ENCODE peak calls at places on chromosomes 12 and 14, in four cellular contexts. One of them, this sample, is unnamed.

GRCh38 chr14:95034806-95035205 is 122.5 kb downstream of the DICER1 start:
- DNase-seq in lower leg skin: peak
- DNase-seq in HL-60: no peak
- DNase-seq in fibroblast of mammary gland: no peak
- DNase-seq in this sample: no peak

GRCh38 chr12:116148844-116149243 is 128.6 kb downstream of the MED13L start:
- DNase-seq in HL-60: no peak
- DNase-seq in lower leg skin: no peak
- DNase-seq in fibroblast of mammary gland: no peak
- DNase-seq in this sample: no peak

GRCh38 chr12:56941299-56942017 is 7.2 kb upstream of the SDR9C7 start:
- DNase-seq in HL-60: peak
- DNase-seq in fibroblast of mammary gland: peak
- DNase-seq in lower leg skin: peak
- DNase-seq in this sample: no peak

GRCh38 chr14:78848234-78848820 is 678.2 kb downstream of the NRXN3 start:
- DNase-seq in lower leg skin: no peak
- DNase-seq in fibroblast of mammary gland: peak
- DNase-seq in HL-60: peak
- DNase-seq in this sample: no peak

GRCh38 chr14:32366995-32367394 is 37.9 kb downstream of the AKAP6 start:
- DNase-seq in fibroblast of mammary gland: peak
- DNase-seq in HL-60: no peak
- DNase-seq in lower leg skin: no peak
- DNase-seq in this sample: no peak

GRCh38 chr12:116918464-116918863 is 7.7 kb downstream of the FBXW8 start:
- DNase-seq in HL-60: peak
- DNase-seq in lower leg skin: no peak
- DNase-seq in fibroblast of mammary gland: no peak
- DNase-seq in this sample: no peak

GRCh38 chr14:80465541-80466220 is 254.4 kb upstream of the DIO2 start:
- DNase-seq in lower leg skin: no peak
- DNase-seq in fibroblast of mammary gland: no peak
- DNase-seq in HL-60: no peak
- DNase-seq in this sample: no peak

GRCh38 chr14:63345826-63346225 is 27.1 kb upstream of the GPHB5 start:
- DNase-seq in fibroblast of mammary gland: no peak
- DNase-seq in HL-60: no peak
- DNase-seq in lower leg skin: no peak
- DNase-seq in this sample: no peak

GRCh38 chr12:132719954-132720324 is 9.3 kb downstream of the PGAM5 start:
- DNase-seq in lower leg skin: no peak
- DNase-seq in fibroblast of mammary gland: no peak
- DNase-seq in HL-60: no peak
- DNase-seq in this sample: no peak

GRCh38 chr14:91292476-91292875 is 48.0 kb upstream of the GPR68 start:
- DNase-seq in fibroblast of mammary gland: no peak
- DNase-seq in HL-60: no peak
- DNase-seq in lower leg skin: no peak
- DNase-seq in this sample: no peak

GRCh38 chr12:132665794-132666193 is 21.3 kb downstream of the POLE start:
- DNase-seq in fibroblast of mammary gland: no peak
- DNase-seq in lower leg skin: no peak
- DNase-seq in HL-60: no peak
- DNase-seq in this sample: no peak

GRCh38 chr14:91636604-91637003 is 95.3 kb downstream of the CATSPERB start:
- DNase-seq in HL-60: no peak
- DNase-seq in fibroblast of mammary gland: peak
- DNase-seq in lower leg skin: no peak
- DNase-seq in this sample: no peak

GRCh38 chr12:21962236-21962635 is 21.0 kb upstream of the ABCC9 start:
- DNase-seq in fibroblast of mammary gland: peak
- DNase-seq in HL-60: no peak
- DNase-seq in lower leg skin: no peak
- DNase-seq in this sample: no peak

GRCh38 chr12:125070661-125071390 is 5.6 kb downstream of the AACS start:
- DNase-seq in lower leg skin: no peak
- DNase-seq in HL-60: no peak
- DNase-seq in fibroblast of mammary gland: no peak
- DNase-seq in this sample: no peak

GRCh38 chr12:125069616-125070015 is 4.4 kb downstream of the AACS start:
- DNase-seq in lower leg skin: no peak
- DNase-seq in HL-60: no peak
- DNase-seq in fibroblast of mammary gland: no peak
- DNase-seq in this sample: no peak

GRCh38 chr12:125071456-125071855 is 6.2 kb downstream of the AACS start:
- DNase-seq in fibroblast of mammary gland: no peak
- DNase-seq in lower leg skin: no peak
- DNase-seq in HL-60: no peak
- DNase-seq in this sample: no peak

GRCh38 chr12:125068391-125068790 is 3.2 kb downstream of the AACS start:
- DNase-seq in lower leg skin: no peak
- DNase-seq in HL-60: no peak
- DNase-seq in fibroblast of mammary gland: no peak
- DNase-seq in this sample: no peak

GRCh38 chr12:125070117-125070516 is 4.9 kb downstream of the AACS start:
- DNase-seq in fibroblast of mammary gland: no peak
- DNase-seq in HL-60: no peak
- DNase-seq in lower leg skin: no peak
- DNase-seq in this sample: no peak
- TF ChIP-seq CTCF in fibroblast of mammary gland: no peak
- TF ChIP-seq CTCF in HL-60: no peak
- TF ChIP-seq CTCF in lower leg skin: no peak
- TF ChIP-seq CTCF in this sample: no peak

GRCh38 chr14:74528886-74529285 is 35.3 kb downstream of the ISCA2 start:
- DNase-seq in fibroblast of mammary gland: no peak
- DNase-seq in lower leg skin: no peak
- DNase-seq in HL-60: no peak
- DNase-seq in this sample: no peak

GRCh38 chr14:74531011-74531410 is 37.4 kb downstream of the ISCA2 start:
- DNase-seq in lower leg skin: no peak
- DNase-seq in HL-60: no peak
- DNase-seq in fibroblast of mammary gland: no peak
- DNase-seq in this sample: no peak

GRCh38 chr14:74528406-74528805 is 34.8 kb downstream of the ISCA2 start:
- DNase-seq in fibroblast of mammary gland: no peak
- DNase-seq in HL-60: no peak
- DNase-seq in lower leg skin: no peak
- DNase-seq in this sample: no peak

GRCh38 chr14:74532246-74532645 is 38.7 kb downstream of the ISCA2 start:
- DNase-seq in HL-60: no peak
- DNase-seq in fibroblast of mammary gland: no peak
- DNase-seq in lower leg skin: no peak
- DNase-seq in this sample: no peak

DNA sequence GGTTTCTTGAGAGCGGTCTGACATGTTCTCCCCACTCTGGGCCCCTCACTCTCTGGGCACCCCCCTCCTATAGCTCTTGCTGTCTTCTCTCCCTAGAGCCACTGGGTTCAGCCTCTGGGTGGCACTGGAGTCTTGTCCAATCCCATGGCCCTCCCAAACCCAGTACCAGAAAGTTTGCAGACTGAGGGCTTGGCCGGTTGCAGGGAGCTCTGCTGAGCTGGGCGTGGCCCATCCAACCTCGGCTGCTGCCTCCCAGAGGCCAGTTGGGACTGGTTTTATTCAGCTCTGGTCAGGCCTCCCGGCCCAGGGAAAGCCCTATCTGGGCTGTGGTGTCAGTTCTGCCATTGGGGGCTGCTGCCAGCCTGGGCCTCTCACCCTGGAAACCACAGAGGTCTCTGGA is 37.9 kb downstream of the ISCA2 start:
- DNase-seq in HL-60: no peak
- DNase-seq in fibroblast of mammary gland: peak
- DNase-seq in lower leg skin: no peak
- DNase-seq in this sample: no peak
- TF ChIP-seq CTCF in HL-60: no peak
- TF ChIP-seq CTCF in fibroblast of mammary gland: peak
- TF ChIP-seq CTCF in lower leg skin: no peak
- TF ChIP-seq CTCF in this sample: no peak

GRCh38 chr14:51653096-51653814 is 1.5 kb downstream of the FRMD6 start:
- DNase-seq in lower leg skin: no peak
- DNase-seq in HL-60: no peak
- DNase-seq in fibroblast of mammary gland: peak
- DNase-seq in this sample: no peak
- TF ChIP-seq CTCF in lower leg skin: no peak
- TF ChIP-seq CTCF in HL-60: no peak
- TF ChIP-seq CTCF in fibroblast of mammary gland: peak
- TF ChIP-seq CTCF in this sample: no peak

GRCh38 chr12:63766498-63766897 is 13.2 kb upstream of the RXYLT1 start:
- DNase-seq in fibroblast of mammary gland: no peak
- DNase-seq in HL-60: no peak
- DNase-seq in lower leg skin: no peak
- DNase-seq in this sample: no peak
- TF ChIP-seq CTCF in fibroblast of mammary gland: peak
- TF ChIP-seq CTCF in HL-60: no peak
- TF ChIP-seq CTCF in lower leg skin: no peak
- TF ChIP-seq CTCF in this sample: peak

DNA sequence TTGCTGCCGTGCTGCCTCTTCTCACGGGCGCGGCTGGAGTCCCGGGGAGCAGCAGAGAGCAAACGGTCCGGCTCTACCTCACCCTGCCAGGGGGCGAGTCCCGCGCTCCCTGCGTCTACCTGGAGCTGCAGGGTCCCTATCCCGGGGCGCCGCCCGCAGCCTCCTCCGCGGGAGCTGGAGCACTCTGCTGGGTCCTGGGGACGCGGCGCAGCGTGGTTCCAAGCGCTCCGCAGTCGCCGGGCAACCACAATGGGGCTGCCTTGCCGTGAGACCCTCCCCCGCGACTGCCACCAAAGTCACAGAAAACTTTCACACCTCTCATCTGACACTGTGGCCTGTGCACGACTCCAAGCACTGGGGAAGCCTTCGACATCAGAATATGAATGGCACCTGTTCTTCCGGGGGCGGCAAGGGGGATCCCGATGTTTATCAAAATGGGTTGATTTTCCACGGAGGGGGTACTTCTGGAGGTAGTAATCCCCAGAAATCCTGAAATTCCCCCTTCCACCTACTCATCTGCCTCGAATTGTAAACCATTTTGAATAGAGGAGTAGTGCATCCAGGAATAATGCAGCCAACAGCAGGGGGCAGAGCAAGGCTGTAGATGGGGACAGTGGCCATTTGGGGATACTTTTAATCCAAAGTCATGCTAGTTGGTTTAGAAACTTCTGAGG is at the start of gene C12orf42:
- DNase-seq in lower leg skin: no peak
- DNase-seq in HL-60: no peak
- DNase-seq in fibroblast of mammary gland: peak
- DNase-seq in this sample: no peak
- TF ChIP-seq CTCF in lower leg skin: no peak
- TF ChIP-seq CTCF in HL-60: peak
- TF ChIP-seq CTCF in fibroblast of mammary gland: peak
- TF ChIP-seq CTCF in this sample: no peak